ENCODE peak calls at places on chromosome 14, in ten cellular contexts. T is activated T-helper 1 cell treated with Interleukin-2 at 50 U/mL for 16 hours; E is activated CD4-positive, alpha-beta T cell treated with anti-CD3 and anti-CD28 coated beads for 1 hour; W is neural crest cell; L is COLO829; C is activated CD8-positive, alpha-beta memory T cell treated with anti-CD3 and anti-CD28 coated beads for 24 hours; B is activated CD8-positive, alpha-beta T cell treated with anti-CD3 and anti-CD28 coated beads for 36 hours; F is cortex of kidney; R is choroid plexus epithelial cell; V is heart left ventricle. D is an unnamed sample.

GRCh38 chr14:72573725-72574426 is 320.0 kb downstream of the DPF3 start:
- DNase-seq in T (no peak), E (no peak), W (no peak), L (no peak), C (no peak), B (no peak), F (no peak), R (no peak), V (no peak), D (peak)

GRCh38 chr14:104239866-104240301 is 101.5 kb downstream of the KIF26A start:
- DNase-seq in T (no peak), E (no peak), W (no peak), L (no peak), C (no peak), B (no peak), F (no peak), R (no peak), V (no peak), D (no peak)

GRCh38 chr14:30620178-30620577 is 1.9 kb upstream of the SCFD1 start:
- DNase-seq in T (no peak), E (no peak), W (no peak), L (no peak), C (no peak), B (no peak), F (no peak), R (peak), V (no peak), D (no peak)

GRCh38 chr14:71475916-71476315 is 456.3 kb upstream of the RGS6 start:
- DNase-seq in T (no peak), E (no peak), W (no peak), L (no peak), C (no peak), B (peak), F (no peak), R (no peak), V (no peak), D (no peak)

GRCh38 chr14:75518625-75519024 is 3.6 kb upstream of the BATF start:
- DNase-seq in T (no peak), E (no peak), W (no peak), L (no peak), C (no peak), B (peak), F (no peak), R (peak), V (no peak), D (no peak)

GRCh38 chr14:92039073-92039719 is 663 bp downstream of the TRIP11 start:
- DNase-seq in T (no peak), E (no peak), W (no peak), L (peak), C (no peak), B (peak), F (no peak), R (peak), V (no peak), D (peak)

GRCh38 chr14:89425931-89426330 is 8.9 kb upstream of the FOXN3 start:
- DNase-seq in T (no peak), E (no peak), W (no peak), L (peak), C (no peak), B (peak), F (no peak), R (peak), V (no peak), D (no peak)

GRCh38 chr14:74955229-74955999 is at the start of gene PGF:
- DNase-seq in T (peak), E (peak), W (peak), L (no peak), C (peak), B (peak), F (no peak), R (peak), V (peak), D (peak)

GRCh38 chr14:69814397-69814796 is 17.4 kb upstream of the SLC10A1 start:
- DNase-seq in T (no peak), E (no peak), W (no peak), L (no peak), C (no peak), B (no peak), F (no peak), R (no peak), V (no peak), D (no peak)

GRCh38 chr14:53946071-53946403 is 10.6 kb downstream of the BMP4 start:
- DNase-seq in T (no peak), E (no peak), W (no peak), L (no peak), C (no peak), B (no peak), F (no peak), R (no peak), V (no peak), D (no peak)

GRCh38 chr14:44657688-44658388 is 150.8 kb upstream of the FSCB start:
- DNase-seq in T (no peak), E (no peak), W (no peak), L (peak), C (no peak), B (no peak), F (no peak), R (peak), V (no peak), D (peak)

GRCh38 chr14:97978336-97978735 is 1181.2 kb downstream of the VRK1 start:
- DNase-seq in T (peak), E (peak), W (peak), L (peak), C (peak), B (peak), F (no peak), R (peak), V (peak), D (peak)

GRCh38 chr14:58730793-58731464 is 93.2 kb downstream of the DACT1 start:
- DNase-seq in T (no peak), E (no peak), W (no peak), L (no peak), C (no peak), B (no peak), F (no peak), R (peak), V (no peak), D (no peak)

GRCh38 chr14:74085047-74085637 is 386 bp downstream of the LIN52 start:
- DNase-seq in T (no peak), E (no peak), W (no peak), L (peak), C (no peak), B (peak), F (no peak), R (peak), V (no peak), D (no peak)

GRCh38 chr14:96260341-96260821 is 4.4 kb downstream of the BDKRB1 start:
- DNase-seq in T (no peak), E (no peak), W (no peak), L (no peak), C (no peak), B (no peak), F (no peak), R (peak), V (no peak), D (no peak)

GRCh38 chr14:55858604-55859003 is 259.6 kb upstream of the PELI2 start:
- DNase-seq in T (no peak), E (no peak), W (no peak), L (no peak), C (no peak), B (no peak), F (no peak), R (no peak), V (no peak), D (no peak)

GRCh38 chr14:94342334-94342934 is 19.3 kb upstream of the SERPINA6 start:
- DNase-seq in T (no peak), E (no peak), W (no peak), L (peak), C (no peak), B (peak), F (no peak), R (peak), V (peak), D (peak)

GRCh38 chr14:94328196-94328595 is 5.1 kb upstream of the SERPINA6 start:
- DNase-seq in T (no peak), E (no peak), W (no peak), L (no peak), C (no peak), B (no peak), F (no peak), R (no peak), V (no peak), D (no peak)

GRCh38 chr14:56855891-56856461 is 45.7 kb upstream of the OTX2 start:
- DNase-seq in T (no peak), E (no peak), W (peak), L (no peak), C (no peak), B (no peak), F (no peak), R (no peak), V (no peak), D (no peak)